ENCODE peak calls at places on chromosomes 16 and 17, in four cellular contexts. One of them, this sample, is unnamed. For H3K4me1, the result is how much of the 10 kb centered on the place peaks cover.

GRCh38 chr16:46757339-46758050 is 9.4 kb upstream of the MYLK3 start:
- DNase-seq in sigmoid colon: no peak
- DNase-seq in PC-3: peak
- DNase-seq in fibroblast of lung: no peak
- DNase-seq in this sample: peak

GRCh38 chr16:80175011-80175410 is 365.8 kb upstream of the DYNLRB2 start:
- DNase-seq in sigmoid colon: no peak
- DNase-seq in PC-3: no peak
- DNase-seq in fibroblast of lung: no peak
- DNase-seq in this sample: peak

GRCh38 chr16:29307598-29308507 is 98.7 kb downstream of the NPIPB11 start:
- DNase-seq in sigmoid colon: peak
- DNase-seq in PC-3: peak
- DNase-seq in fibroblast of lung: peak
- DNase-seq in this sample: peak

GRCh38 chr17:42104264-42104663 is 6.0 kb upstream of the ZNF385C start:
- DNase-seq in sigmoid colon: no peak
- DNase-seq in PC-3: no peak
- DNase-seq in fibroblast of lung: no peak
- DNase-seq in this sample: no peak

GRCh38 chr17:59804910-59805381 is 87.8 kb downstream of the TUBD1 start:
- DNase-seq in sigmoid colon: no peak
- DNase-seq in PC-3: no peak
- DNase-seq in fibroblast of lung: peak
- DNase-seq in this sample: peak

GRCh38 chr17:35744830-35745229 is 8.2 kb downstream of the GAS2L2 start:
- DNase-seq in sigmoid colon: no peak
- DNase-seq in PC-3: no peak
- DNase-seq in fibroblast of lung: no peak
- DNase-seq in this sample: no peak

GRCh38 chr16:81405702-81406113 is 38.9 kb upstream of the CMIP start:
- DNase-seq in sigmoid colon: peak
- DNase-seq in PC-3: peak
- DNase-seq in fibroblast of lung: peak
- DNase-seq in this sample: peak

GRCh38 chr17:41710472-41711090 is 1.6 kb upstream of the GAST start:
- DNase-seq in sigmoid colon: no peak
- DNase-seq in PC-3: peak
- DNase-seq in fibroblast of lung: peak
- DNase-seq in this sample: no peak

GRCh38 chr16:58339452-58339938 is 44.7 kb upstream of the PRSS54 start:
- DNase-seq in sigmoid colon: no peak
- DNase-seq in PC-3: peak
- DNase-seq in fibroblast of lung: no peak
- DNase-seq in this sample: peak

GRCh38 chr16:81583893-81584705 is 139.5 kb downstream of the CMIP start:
- DNase-seq in sigmoid colon: no peak
- DNase-seq in PC-3: peak
- DNase-seq in fibroblast of lung: peak
- DNase-seq in this sample: no peak

GRCh38 chr16:7524419-7524818 is 191.8 kb downstream of the RBFOX1 start:
- DNase-seq in sigmoid colon: no peak
- DNase-seq in PC-3: no peak
- DNase-seq in fibroblast of lung: no peak
- DNase-seq in this sample: no peak

GRCh38 chr17:8125196-8125946 is 1.5 kb upstream of the HES7 start:
- DNase-seq in sigmoid colon: peak
- DNase-seq in PC-3: peak
- DNase-seq in fibroblast of lung: peak
- DNase-seq in this sample: peak

GRCh38 chr17:8122391-8122922 is 1.4 kb downstream of the HES7 start:
- DNase-seq in sigmoid colon: no peak
- DNase-seq in PC-3: peak
- DNase-seq in fibroblast of lung: peak
- DNase-seq in this sample: peak

GRCh38 chr17:8122923-8123694 is 797 bp downstream of the HES7 start:
- DNase-seq in sigmoid colon: no peak
- DNase-seq in PC-3: peak
- DNase-seq in fibroblast of lung: peak
- DNase-seq in this sample: peak

GRCh38 chr17:8124350-8125195 is 667 bp upstream of the HES7 start:
- DNase-seq in sigmoid colon: no peak
- DNase-seq in PC-3: peak
- DNase-seq in fibroblast of lung: peak
- DNase-seq in this sample: peak

GRCh38 chr17:8123695-8124349 is at the start of gene HES7:
- DNase-seq in sigmoid colon: peak
- DNase-seq in PC-3: peak
- DNase-seq in fibroblast of lung: peak
- DNase-seq in this sample: peak
- H3K4me1 ChIP-seq in sigmoid colon: half or more
- H3K4me1 ChIP-seq in PC-3: under half
- H3K4me1 ChIP-seq in fibroblast of lung: under half
- H3K4me1 ChIP-seq in this sample: under half

GRCh38 chr17:76363107-76363801 is 9.5 kb upstream of the PRPSAP1 start:
- DNase-seq in sigmoid colon: no peak
- DNase-seq in PC-3: no peak
- DNase-seq in fibroblast of lung: no peak
- DNase-seq in this sample: no peak

GRCh38 chr17:76360461-76360860 is 6.7 kb upstream of the PRPSAP1 start:
- DNase-seq in sigmoid colon: no peak
- DNase-seq in PC-3: no peak
- DNase-seq in fibroblast of lung: no peak
- DNase-seq in this sample: no peak

GRCh38 chr17:76357597-76358158 is 4.0 kb upstream of the PRPSAP1 start:
- DNase-seq in sigmoid colon: no peak
- DNase-seq in PC-3: no peak
- DNase-seq in fibroblast of lung: no peak
- DNase-seq in this sample: no peak

GRCh38 chr17:76356803-76357456 is 3.2 kb upstream of the PRPSAP1 start:
- DNase-seq in sigmoid colon: no peak
- DNase-seq in PC-3: peak
- DNase-seq in fibroblast of lung: no peak
- DNase-seq in this sample: no peak

DNA sequence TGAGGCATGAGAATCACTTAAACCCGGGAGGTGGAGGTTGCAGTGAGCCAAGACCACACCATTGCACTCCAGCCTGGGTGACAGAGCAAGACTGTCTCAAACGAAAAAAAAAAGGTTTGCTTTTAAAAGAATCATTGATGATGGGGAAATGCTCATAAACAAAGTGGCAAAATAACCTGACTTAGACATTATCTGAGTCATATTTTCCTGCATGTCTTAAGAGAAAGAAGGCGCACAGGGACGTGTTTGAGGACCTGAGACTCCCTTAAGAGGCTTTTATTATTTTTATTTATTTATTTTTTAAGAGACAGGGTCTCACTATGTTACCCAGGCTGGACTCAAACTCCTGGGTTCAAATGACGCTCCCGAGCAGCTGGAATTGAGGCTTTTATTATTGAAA is 5.7 kb upstream of the PRPSAP1 start:
- DNase-seq in sigmoid colon: no peak
- DNase-seq in PC-3: no peak
- DNase-seq in fibroblast of lung: no peak
- DNase-seq in this sample: no peak
- H3K4me1 ChIP-seq in sigmoid colon: under half
- H3K4me1 ChIP-seq in PC-3: under half
- H3K4me1 ChIP-seq in fibroblast of lung: under half
- H3K4me1 ChIP-seq in this sample: under half

GRCh38 chr16:521381-522210 is 5.9 kb upstream of the CAPN15 start:
- DNase-seq in sigmoid colon: no peak
- DNase-seq in PC-3: no peak
- DNase-seq in fibroblast of lung: no peak
- DNase-seq in this sample: no peak
- H3K4me1 ChIP-seq in sigmoid colon: under half
- H3K4me1 ChIP-seq in PC-3: under half
- H3K4me1 ChIP-seq in fibroblast of lung: under half
- H3K4me1 ChIP-seq in this sample: under half

DNA sequence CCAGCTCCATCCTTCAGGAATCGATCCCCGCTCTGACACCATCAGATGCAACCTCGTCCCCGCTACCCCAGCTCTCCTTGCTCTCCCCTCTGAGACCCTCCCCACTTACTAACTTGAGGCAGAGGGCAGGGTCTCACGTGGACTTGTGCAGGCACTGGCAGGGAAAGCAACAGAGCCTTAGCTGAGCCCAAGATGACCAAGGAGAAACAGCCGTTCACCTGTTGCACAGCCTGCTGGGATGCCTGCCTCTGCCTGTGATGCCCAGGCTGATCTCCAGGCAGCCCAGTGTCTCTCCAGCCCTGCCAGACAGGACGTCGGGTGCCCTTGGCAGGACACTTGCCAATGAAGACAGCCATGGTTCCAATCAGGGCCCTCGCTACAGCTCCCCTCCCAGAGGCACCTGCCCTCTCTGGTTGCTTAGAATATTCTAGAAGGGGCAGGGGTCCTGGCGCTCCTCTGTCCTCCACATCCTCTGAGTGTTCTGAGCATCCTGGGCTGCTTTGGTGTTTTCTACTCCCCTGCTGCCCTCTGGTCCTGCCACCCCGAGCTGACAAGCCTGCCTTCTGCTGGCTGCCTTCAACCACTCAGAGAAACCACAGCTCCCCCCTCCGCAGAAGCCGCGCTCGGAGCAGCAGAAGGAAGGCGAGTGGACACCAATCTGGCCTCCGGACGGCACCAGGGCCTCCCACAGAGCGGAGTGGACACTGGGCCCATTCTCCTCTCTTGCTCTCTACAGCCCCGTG is 6.7 kb downstream of the CEP295NL start:
- DNase-seq in sigmoid colon: peak
- DNase-seq in PC-3: no peak
- DNase-seq in fibroblast of lung: no peak
- DNase-seq in this sample: no peak
- H3K4me1 ChIP-seq in sigmoid colon: half or more
- H3K4me1 ChIP-seq in PC-3: under half
- H3K4me1 ChIP-seq in fibroblast of lung: under half
- H3K4me1 ChIP-seq in this sample: half or more